ENCODE peak calls at places on chromosomes 12 and 14, in five cellular contexts. One of them, this sample, is unnamed.

GRCh38 chr14:69943084-69943797 is 64.0 kb downstream of the SMOC1 start:
- DNase-seq in NCI-H446 treated with DMSO at 0.1 percent for 48 hours: no peak
- DNase-seq in lower leg skin: no peak
- DNase-seq in IMR-90: peak
- DNase-seq in astrocyte of the spinal cord: no peak
- DNase-seq in this sample: no peak

GRCh38 chr12:33427071-33427470 is 12.5 kb downstream of the SYT10 start:
- DNase-seq in NCI-H446 treated with DMSO at 0.1 percent for 48 hours: peak
- DNase-seq in lower leg skin: no peak
- DNase-seq in IMR-90: no peak
- DNase-seq in astrocyte of the spinal cord: no peak
- DNase-seq in this sample: no peak

GRCh38 chr12:42296503-42297109 is 29.3 kb downstream of the ZCRB1 start:
- DNase-seq in NCI-H446 treated with DMSO at 0.1 percent for 48 hours: no peak
- DNase-seq in lower leg skin: no peak
- DNase-seq in IMR-90: no peak
- DNase-seq in astrocyte of the spinal cord: peak
- DNase-seq in this sample: no peak

GRCh38 chr12:103571286-103571685 is 15.8 kb upstream of the STAB2 start:
- DNase-seq in NCI-H446 treated with DMSO at 0.1 percent for 48 hours: no peak
- DNase-seq in lower leg skin: no peak
- DNase-seq in IMR-90: no peak
- DNase-seq in astrocyte of the spinal cord: peak
- DNase-seq in this sample: no peak

GRCh38 chr12:50718760-50719159 is 45.1 kb upstream of the ATF1 start:
- DNase-seq in NCI-H446 treated with DMSO at 0.1 percent for 48 hours: no peak
- DNase-seq in lower leg skin: no peak
- DNase-seq in IMR-90: no peak
- DNase-seq in astrocyte of the spinal cord: no peak
- DNase-seq in this sample: no peak

GRCh38 chr14:51581017-51581881 is 70.5 kb upstream of the FRMD6 start:
- DNase-seq in NCI-H446 treated with DMSO at 0.1 percent for 48 hours: no peak
- DNase-seq in lower leg skin: no peak
- DNase-seq in IMR-90: peak
- DNase-seq in astrocyte of the spinal cord: peak
- DNase-seq in this sample: no peak

GRCh38 chr12:67069451-67070306 is 199.5 kb upstream of the CAND1 start:
- DNase-seq in NCI-H446 treated with DMSO at 0.1 percent for 48 hours: no peak
- DNase-seq in lower leg skin: no peak
- DNase-seq in IMR-90: no peak
- DNase-seq in astrocyte of the spinal cord: peak
- DNase-seq in this sample: peak

GRCh38 chr12:65499167-65499566 is 220.7 kb downstream of the MSRB3 start:
- DNase-seq in NCI-H446 treated with DMSO at 0.1 percent for 48 hours: no peak
- DNase-seq in lower leg skin: no peak
- DNase-seq in IMR-90: no peak
- DNase-seq in astrocyte of the spinal cord: no peak
- DNase-seq in this sample: no peak

GRCh38 chr14:64684091-64684490 is 20.1 kb upstream of the PLEKHG3 start:
- DNase-seq in NCI-H446 treated with DMSO at 0.1 percent for 48 hours: no peak
- DNase-seq in lower leg skin: no peak
- DNase-seq in IMR-90: peak
- DNase-seq in astrocyte of the spinal cord: no peak
- DNase-seq in this sample: no peak

GRCh38 chr12:69935651-69936100 is 110.6 kb downstream of the MYRFL start:
- DNase-seq in NCI-H446 treated with DMSO at 0.1 percent for 48 hours: peak
- DNase-seq in lower leg skin: peak
- DNase-seq in IMR-90: no peak
- DNase-seq in astrocyte of the spinal cord: no peak
- DNase-seq in this sample: peak

GRCh38 chr12:96354844-96355534 is 45.2 kb downstream of the CDK17 start:
- DNase-seq in NCI-H446 treated with DMSO at 0.1 percent for 48 hours: no peak
- DNase-seq in lower leg skin: no peak
- DNase-seq in IMR-90: no peak
- DNase-seq in astrocyte of the spinal cord: no peak
- DNase-seq in this sample: no peak

GRCh38 chr14:94132285-94132887 is 3.0 kb upstream of the IFI27L2 start:
- DNase-seq in NCI-H446 treated with DMSO at 0.1 percent for 48 hours: peak
- DNase-seq in lower leg skin: peak
- DNase-seq in IMR-90: peak
- DNase-seq in astrocyte of the spinal cord: peak
- DNase-seq in this sample: peak

GRCh38 chr14:75548544-75548943 is 26.3 kb downstream of the BATF start:
- DNase-seq in NCI-H446 treated with DMSO at 0.1 percent for 48 hours: no peak
- DNase-seq in lower leg skin: no peak
- DNase-seq in IMR-90: peak
- DNase-seq in astrocyte of the spinal cord: peak
- DNase-seq in this sample: no peak

GRCh38 chr14:70536830-70537229 is 2.0 kb upstream of the ADAM20 start:
- DNase-seq in NCI-H446 treated with DMSO at 0.1 percent for 48 hours: no peak
- DNase-seq in lower leg skin: no peak
- DNase-seq in IMR-90: no peak
- DNase-seq in astrocyte of the spinal cord: no peak
- DNase-seq in this sample: no peak

GRCh38 chr14:98906123-98906995 is 365.6 kb downstream of the BCL11B start:
- DNase-seq in NCI-H446 treated with DMSO at 0.1 percent for 48 hours: no peak
- DNase-seq in lower leg skin: peak
- DNase-seq in IMR-90: no peak
- DNase-seq in astrocyte of the spinal cord: peak
- DNase-seq in this sample: no peak

GRCh38 chr12:70598467-70599194 is 38.6 kb downstream of the PTPRB start:
- DNase-seq in NCI-H446 treated with DMSO at 0.1 percent for 48 hours: no peak
- DNase-seq in lower leg skin: no peak
- DNase-seq in IMR-90: no peak
- DNase-seq in astrocyte of the spinal cord: no peak
- DNase-seq in this sample: no peak

GRCh38 chr14:61567838-61568571 is 127.3 kb upstream of the HIF1A start:
- DNase-seq in NCI-H446 treated with DMSO at 0.1 percent for 48 hours: no peak
- DNase-seq in lower leg skin: no peak
- DNase-seq in IMR-90: no peak
- DNase-seq in astrocyte of the spinal cord: no peak
- DNase-seq in this sample: no peak

GRCh38 chr14:105060751-105061427 is 4.3 kb downstream of the GPR132 start:
- DNase-seq in NCI-H446 treated with DMSO at 0.1 percent for 48 hours: no peak
- DNase-seq in lower leg skin: no peak
- DNase-seq in IMR-90: no peak
- DNase-seq in astrocyte of the spinal cord: no peak
- DNase-seq in this sample: no peak

GRCh38 chr12:87086118-87086891 is 830.1 kb upstream of the MGAT4C start:
- DNase-seq in NCI-H446 treated with DMSO at 0.1 percent for 48 hours: peak
- DNase-seq in lower leg skin: no peak
- DNase-seq in IMR-90: peak
- DNase-seq in astrocyte of the spinal cord: peak
- DNase-seq in this sample: no peak

GRCh38 chr12:103928736-103929050 is 1.5 kb upstream of the HSP90B1 start:
- DNase-seq in NCI-H446 treated with DMSO at 0.1 percent for 48 hours: no peak
- DNase-seq in lower leg skin: peak
- DNase-seq in IMR-90: no peak
- DNase-seq in astrocyte of the spinal cord: no peak
- DNase-seq in this sample: peak

GRCh38 chr12:51898937-51899336 is 8.4 kb upstream of the ACVRL1 start:
- DNase-seq in NCI-H446 treated with DMSO at 0.1 percent for 48 hours: no peak
- DNase-seq in lower leg skin: no peak
- DNase-seq in IMR-90: peak
- DNase-seq in astrocyte of the spinal cord: peak
- DNase-seq in this sample: no peak

GRCh38 chr12:65152586-65152985 is 16.8 kb upstream of the LEMD3 start:
- DNase-seq in NCI-H446 treated with DMSO at 0.1 percent for 48 hours: no peak
- DNase-seq in lower leg skin: no peak
- DNase-seq in IMR-90: no peak
- DNase-seq in astrocyte of the spinal cord: peak
- DNase-seq in this sample: no peak

GRCh38 chr12:121990692-121991603 is 30.7 kb upstream of the BCL7A start:
- DNase-seq in NCI-H446 treated with DMSO at 0.1 percent for 48 hours: no peak
- DNase-seq in lower leg skin: no peak
- DNase-seq in IMR-90: peak
- DNase-seq in astrocyte of the spinal cord: peak
- DNase-seq in this sample: no peak

GRCh38 chr12:12979731-12980259 is 20.3 kb downstream of the HEBP1 start:
- DNase-seq in NCI-H446 treated with DMSO at 0.1 percent for 48 hours: no peak
- DNase-seq in lower leg skin: no peak
- DNase-seq in IMR-90: peak
- DNase-seq in astrocyte of the spinal cord: peak
- DNase-seq in this sample: no peak

GRCh38 chr14:34374998-34375740 is 86.9 kb downstream of the SPTSSA start:
- DNase-seq in NCI-H446 treated with DMSO at 0.1 percent for 48 hours: no peak
- DNase-seq in lower leg skin: no peak
- DNase-seq in IMR-90: no peak
- DNase-seq in astrocyte of the spinal cord: no peak
- DNase-seq in this sample: no peak

GRCh38 chr14:93970589-93970966 is 5.8 kb downstream of the ASB2 start:
- DNase-seq in NCI-H446 treated with DMSO at 0.1 percent for 48 hours: no peak
- DNase-seq in lower leg skin: no peak
- DNase-seq in IMR-90: no peak
- DNase-seq in astrocyte of the spinal cord: no peak
- DNase-seq in this sample: no peak

GRCh38 chr12:108570743-108571603 is 8.6 kb downstream of the ISCU start:
- DNase-seq in NCI-H446 treated with DMSO at 0.1 percent for 48 hours: no peak
- DNase-seq in lower leg skin: no peak
- DNase-seq in IMR-90: peak
- DNase-seq in astrocyte of the spinal cord: peak
- DNase-seq in this sample: no peak

GRCh38 chr12:72267974-72268373 is 4.2 kb upstream of the TRHDE start:
- DNase-seq in NCI-H446 treated with DMSO at 0.1 percent for 48 hours: no peak
- DNase-seq in lower leg skin: no peak
- DNase-seq in IMR-90: peak
- DNase-seq in astrocyte of the spinal cord: peak
- DNase-seq in this sample: no peak

GRCh38 chr12:1608783-1609119 is 14.4 kb upstream of the FBXL14 start:
- DNase-seq in NCI-H446 treated with DMSO at 0.1 percent for 48 hours: no peak
- DNase-seq in lower leg skin: no peak
- DNase-seq in IMR-90: no peak
- DNase-seq in astrocyte of the spinal cord: no peak
- DNase-seq in this sample: no peak

GRCh38 chr12:42364692-42365091 is 38.7 kb downstream of the PPHLN1 start:
- DNase-seq in NCI-H446 treated with DMSO at 0.1 percent for 48 hours: no peak
- DNase-seq in lower leg skin: no peak
- DNase-seq in IMR-90: no peak
- DNase-seq in astrocyte of the spinal cord: no peak
- DNase-seq in this sample: no peak